ENCODE peak calls at places on chromosomes 1 and 21, in four cellular contexts. One of them, this sample, is unnamed. For H3K4me1, the result is how much of the 10 kb centered on the place peaks cover.

GRCh38 chr1:28280501-28280900 is 21.2 kb downstream of the SESN2 start:
- DNase-seq in A549: no peak
- DNase-seq in prostate gland: no peak
- DNase-seq in CD8-positive, alpha-beta T cell: no peak
- DNase-seq in this sample: no peak

GRCh38 chr21:36710729-36711048 is 11.8 kb downstream of the SIM2 start:
- DNase-seq in A549: no peak
- DNase-seq in prostate gland: no peak
- DNase-seq in CD8-positive, alpha-beta T cell: no peak
- DNase-seq in this sample: no peak

GRCh38 chr1:17831619-17832018 is 76.5 kb downstream of the ACTL8 start:
- DNase-seq in A549: peak
- DNase-seq in prostate gland: no peak
- DNase-seq in CD8-positive, alpha-beta T cell: no peak
- DNase-seq in this sample: no peak

GRCh38 chr1:51621161-51621560 is 4.3 kb downstream of the OSBPL9 start:
- DNase-seq in A549: peak
- DNase-seq in prostate gland: no peak
- DNase-seq in CD8-positive, alpha-beta T cell: no peak
- DNase-seq in this sample: no peak

GRCh38 chr1:94633051-94633450 is 91.5 kb upstream of the F3 start:
- DNase-seq in A549: no peak
- DNase-seq in prostate gland: no peak
- DNase-seq in CD8-positive, alpha-beta T cell: no peak
- DNase-seq in this sample: no peak

GRCh38 chr1:105485207-105485606 is 1571.3 kb upstream of the PRMT6 start:
- DNase-seq in A549: no peak
- DNase-seq in prostate gland: no peak
- DNase-seq in CD8-positive, alpha-beta T cell: no peak
- DNase-seq in this sample: no peak

GRCh38 chr1:59061876-59062275 is 235.0 kb upstream of the FGGY start:
- DNase-seq in A549: peak
- DNase-seq in prostate gland: peak
- DNase-seq in CD8-positive, alpha-beta T cell: no peak
- DNase-seq in this sample: no peak

GRCh38 chr1:1073743-1074587 is at the start of gene RNF223:
- DNase-seq in A549: no peak
- DNase-seq in prostate gland: peak
- DNase-seq in CD8-positive, alpha-beta T cell: no peak
- DNase-seq in this sample: no peak

GRCh38 chr1:59020151-59020997 is 236.5 kb upstream of the JUN start:
- DNase-seq in A549: no peak
- DNase-seq in prostate gland: peak
- DNase-seq in CD8-positive, alpha-beta T cell: peak
- DNase-seq in this sample: peak

GRCh38 chr1:36703526-36704208 is 221.0 kb upstream of the CSF3R start:
- DNase-seq in A549: peak
- DNase-seq in prostate gland: peak
- DNase-seq in CD8-positive, alpha-beta T cell: peak
- DNase-seq in this sample: peak

GRCh38 chr1:227127891-227128290 is 187.8 kb downstream of the COQ8A start:
- DNase-seq in A549: no peak
- DNase-seq in prostate gland: no peak
- DNase-seq in CD8-positive, alpha-beta T cell: no peak
- DNase-seq in this sample: no peak

GRCh38 chr1:68745006-68745405 is 248.1 kb upstream of the DEPDC1 start:
- DNase-seq in A549: no peak
- DNase-seq in prostate gland: no peak
- DNase-seq in CD8-positive, alpha-beta T cell: no peak
- DNase-seq in this sample: no peak

GRCh38 chr1:15866696-15867687 is 19.5 kb downstream of the SPEN start:
- DNase-seq in A549: no peak
- DNase-seq in prostate gland: no peak
- DNase-seq in CD8-positive, alpha-beta T cell: no peak
- DNase-seq in this sample: no peak

GRCh38 chr1:56967900-56968832 is 2.4 kb upstream of the C8B start:
- DNase-seq in A549: peak
- DNase-seq in prostate gland: no peak
- DNase-seq in CD8-positive, alpha-beta T cell: no peak
- DNase-seq in this sample: no peak

GRCh38 chr21:19565587-19565986 is 1162.0 kb upstream of the TMPRSS15 start:
- DNase-seq in A549: no peak
- DNase-seq in prostate gland: no peak
- DNase-seq in CD8-positive, alpha-beta T cell: no peak
- DNase-seq in this sample: no peak

GRCh38 chr1:103514920-103515503 is 10.5 kb upstream of the RNPC3 start:
- DNase-seq in A549: peak
- DNase-seq in prostate gland: no peak
- DNase-seq in CD8-positive, alpha-beta T cell: no peak
- DNase-seq in this sample: no peak

GRCh38 chr1:65068202-65069011 is 79.6 kb upstream of the AK4 start:
- DNase-seq in A549: no peak
- DNase-seq in prostate gland: peak
- DNase-seq in CD8-positive, alpha-beta T cell: no peak
- DNase-seq in this sample: peak

GRCh38 chr1:93964096-93964776 is 55.0 kb upstream of the GCLM start:
- DNase-seq in A549: no peak
- DNase-seq in prostate gland: no peak
- DNase-seq in CD8-positive, alpha-beta T cell: no peak
- DNase-seq in this sample: no peak

GRCh38 chr1:185825556-185825955 is 91.4 kb downstream of the HMCN1 start:
- DNase-seq in A549: no peak
- DNase-seq in prostate gland: no peak
- DNase-seq in CD8-positive, alpha-beta T cell: no peak
- DNase-seq in this sample: no peak

GRCh38 chr1:173478099-173478555 is 992 bp downstream of the PRDX6 start:
- DNase-seq in A549: peak
- DNase-seq in prostate gland: peak
- DNase-seq in CD8-positive, alpha-beta T cell: no peak
- DNase-seq in this sample: no peak

GRCh38 chr1:228374711-228375577 is 31.7 kb downstream of the TRIM11 start:
- DNase-seq in A549: peak
- DNase-seq in prostate gland: peak
- DNase-seq in CD8-positive, alpha-beta T cell: no peak
- DNase-seq in this sample: no peak

GRCh38 chr1:23756676-23757075 is 13.4 kb downstream of the ELOA start:
- DNase-seq in A549: no peak
- DNase-seq in prostate gland: no peak
- DNase-seq in CD8-positive, alpha-beta T cell: no peak
- DNase-seq in this sample: no peak

GRCh38 chr1:217133092-217133491 is 409.9 kb upstream of the ESRRG start:
- DNase-seq in A549: no peak
- DNase-seq in prostate gland: no peak
- DNase-seq in CD8-positive, alpha-beta T cell: no peak
- DNase-seq in this sample: no peak

GRCh38 chr1:199283814-199284213 is 645.0 kb downstream of the PTPRC start:
- DNase-seq in A549: no peak
- DNase-seq in prostate gland: no peak
- DNase-seq in CD8-positive, alpha-beta T cell: no peak
- DNase-seq in this sample: no peak

GRCh38 chr1:234870020-234870378 is 258.6 kb downstream of the TOMM20 start:
- DNase-seq in A549: no peak
- DNase-seq in prostate gland: no peak
- DNase-seq in CD8-positive, alpha-beta T cell: no peak
- DNase-seq in this sample: no peak

GRCh38 chr1:41322835-41323234 is 38.4 kb upstream of the FOXO6 start:
- DNase-seq in A549: peak
- DNase-seq in prostate gland: peak
- DNase-seq in CD8-positive, alpha-beta T cell: no peak
- DNase-seq in this sample: no peak

GRCh38 chr1:175591083-175591743 is 152.2 kb downstream of the TNR start:
- DNase-seq in A549: no peak
- DNase-seq in prostate gland: peak
- DNase-seq in CD8-positive, alpha-beta T cell: no peak
- DNase-seq in this sample: no peak

GRCh38 chr1:161096514-161096913 is 1.6 kb upstream of the KLHDC9 start:
- DNase-seq in A549: no peak
- DNase-seq in prostate gland: no peak
- DNase-seq in CD8-positive, alpha-beta T cell: no peak
- DNase-seq in this sample: no peak

DNA sequence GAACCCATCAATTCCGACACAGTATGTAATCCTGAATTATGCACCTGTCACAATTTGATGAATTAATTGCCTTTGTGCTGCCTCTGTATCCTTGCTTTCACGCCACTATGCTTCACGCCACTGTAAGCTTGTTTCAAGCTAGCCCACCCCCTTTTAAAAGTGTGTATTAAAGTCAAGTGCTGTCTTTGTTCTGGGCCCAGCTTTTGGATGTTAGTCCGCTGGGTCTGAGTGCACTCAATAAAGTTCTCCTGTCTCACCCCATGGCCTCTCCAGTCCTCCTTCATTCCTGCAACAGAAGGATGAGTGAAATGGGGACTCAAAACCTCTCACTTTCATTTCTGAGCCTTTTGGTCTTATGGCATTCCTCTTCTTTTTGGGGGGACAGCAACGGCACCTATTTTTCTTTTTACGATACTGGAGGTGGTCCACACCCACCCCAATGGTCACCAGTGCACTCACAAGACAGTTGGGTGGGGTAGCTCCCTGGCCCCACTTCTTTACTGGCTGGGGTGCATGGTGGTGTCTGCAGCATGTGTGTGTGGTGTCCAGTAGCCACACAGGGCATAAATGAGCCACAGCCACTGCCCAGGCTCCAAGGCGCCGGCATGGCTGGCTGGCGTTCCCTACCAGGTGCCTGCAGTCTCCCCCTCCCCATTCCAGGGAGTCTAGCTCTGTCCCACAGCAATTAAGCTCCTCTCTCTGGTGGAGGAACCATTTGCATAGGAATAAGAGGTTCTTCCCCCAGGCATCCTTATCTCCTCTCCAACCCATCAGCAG is 1.8 kb downstream of the THEM4 start:
- DNase-seq in A549: peak
- DNase-seq in prostate gland: no peak
- DNase-seq in CD8-positive, alpha-beta T cell: no peak
- DNase-seq in this sample: no peak
- H3K4me3 ChIP-seq in A549: no peak
- H3K4me3 ChIP-seq in prostate gland: no peak
- H3K4me3 ChIP-seq in CD8-positive, alpha-beta T cell: no peak
- H3K4me3 ChIP-seq in this sample: peak

DNA sequence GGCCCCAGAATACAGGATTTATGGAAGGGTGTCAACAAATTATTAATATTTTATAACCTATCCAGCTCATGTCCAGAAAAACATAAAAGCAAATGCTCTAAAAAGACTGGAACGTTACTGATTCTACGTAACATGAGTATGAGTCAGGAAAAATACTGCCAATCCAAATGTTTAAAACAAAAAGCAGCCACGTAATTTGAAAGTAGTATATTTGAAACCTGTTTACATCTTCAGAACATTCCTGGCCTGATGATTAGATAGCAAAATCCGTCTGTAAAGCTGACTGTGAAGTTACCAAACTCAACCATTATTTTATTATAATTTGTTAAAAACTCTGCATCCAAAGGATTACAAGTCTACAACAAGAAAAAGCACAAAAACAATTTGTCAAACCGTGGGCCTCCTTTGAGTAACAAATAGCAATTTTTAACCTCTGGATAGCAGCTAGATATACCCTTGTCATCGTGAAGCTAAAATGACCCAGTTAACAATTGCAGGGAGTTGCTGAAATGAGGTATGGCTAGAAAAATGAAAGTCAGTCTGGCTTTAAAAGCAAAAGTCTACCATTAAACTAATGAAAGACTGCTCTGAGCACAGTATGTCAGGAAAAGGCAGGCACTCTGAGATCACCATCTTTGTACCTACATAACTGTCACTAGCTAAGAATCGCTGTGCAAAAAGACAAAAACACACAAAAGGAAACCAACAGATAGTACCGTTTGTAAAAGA is 1.2 kb downstream of the UBR4 start:
- DNase-seq in A549: no peak
- DNase-seq in prostate gland: no peak
- DNase-seq in CD8-positive, alpha-beta T cell: no peak
- DNase-seq in this sample: no peak
- H3K4me1 ChIP-seq in A549: under half
- H3K4me1 ChIP-seq in prostate gland: under half
- H3K4me1 ChIP-seq in CD8-positive, alpha-beta T cell: under half
- H3K4me1 ChIP-seq in this sample: under half

DNA sequence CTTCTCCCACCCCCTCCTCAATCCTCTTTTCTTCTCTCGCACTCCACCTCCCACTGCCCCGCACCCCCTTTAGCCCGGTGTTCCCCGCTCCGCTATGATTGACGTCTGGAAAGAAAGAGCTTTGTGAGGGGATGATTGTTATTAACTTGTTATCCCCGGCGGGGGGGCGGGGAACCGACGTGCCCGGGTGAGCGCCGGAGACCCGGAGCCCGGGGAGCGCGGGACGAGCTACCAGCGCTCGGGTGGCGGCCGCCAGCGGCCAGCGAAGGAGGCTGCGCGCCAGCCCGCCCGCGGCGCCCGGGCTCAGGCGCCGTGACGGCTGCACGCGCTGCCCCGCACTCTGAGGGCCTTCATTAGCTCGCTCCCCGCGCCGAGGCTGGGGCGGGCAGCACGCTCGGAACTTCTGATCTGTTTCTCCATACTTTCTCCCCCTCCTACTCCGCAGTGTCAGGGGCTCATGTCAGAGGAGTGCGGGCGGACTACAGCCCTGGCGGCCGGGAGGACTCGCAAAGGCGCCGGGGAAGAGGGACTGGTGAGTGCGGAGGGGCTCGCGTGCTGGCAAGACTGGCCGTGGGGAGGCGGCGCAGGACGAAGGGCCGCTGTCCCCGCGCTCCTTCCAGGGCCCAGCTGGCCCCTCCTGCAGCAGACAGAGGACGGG is 2.1 kb downstream of the LHX8 start:
- DNase-seq in A549: peak
- DNase-seq in prostate gland: no peak
- DNase-seq in CD8-positive, alpha-beta T cell: no peak
- DNase-seq in this sample: no peak
- H3K4me3 ChIP-seq in A549: peak
- H3K4me3 ChIP-seq in prostate gland: no peak
- H3K4me3 ChIP-seq in CD8-positive, alpha-beta T cell: no peak
- H3K4me3 ChIP-seq in this sample: no peak

GRCh38 chr21:29304577-29304976 is 5.9 kb downstream of the BACH1 start:
- DNase-seq in A549: no peak
- DNase-seq in prostate gland: no peak
- DNase-seq in CD8-positive, alpha-beta T cell: no peak
- DNase-seq in this sample: no peak

GRCh38 chr21:29303301-29303700 is 4.6 kb downstream of the BACH1 start:
- DNase-seq in A549: no peak
- DNase-seq in prostate gland: no peak
- DNase-seq in CD8-positive, alpha-beta T cell: no peak
- DNase-seq in this sample: no peak

GRCh38 chr21:29305561-29305960 is 6.8 kb downstream of the BACH1 start:
- DNase-seq in A549: no peak
- DNase-seq in prostate gland: no peak
- DNase-seq in CD8-positive, alpha-beta T cell: no peak
- DNase-seq in this sample: no peak

GRCh38 chr21:29306920-29307319 is 8.2 kb downstream of the BACH1 start:
- DNase-seq in A549: no peak
- DNase-seq in prostate gland: no peak
- DNase-seq in CD8-positive, alpha-beta T cell: no peak
- DNase-seq in this sample: no peak

DNA sequence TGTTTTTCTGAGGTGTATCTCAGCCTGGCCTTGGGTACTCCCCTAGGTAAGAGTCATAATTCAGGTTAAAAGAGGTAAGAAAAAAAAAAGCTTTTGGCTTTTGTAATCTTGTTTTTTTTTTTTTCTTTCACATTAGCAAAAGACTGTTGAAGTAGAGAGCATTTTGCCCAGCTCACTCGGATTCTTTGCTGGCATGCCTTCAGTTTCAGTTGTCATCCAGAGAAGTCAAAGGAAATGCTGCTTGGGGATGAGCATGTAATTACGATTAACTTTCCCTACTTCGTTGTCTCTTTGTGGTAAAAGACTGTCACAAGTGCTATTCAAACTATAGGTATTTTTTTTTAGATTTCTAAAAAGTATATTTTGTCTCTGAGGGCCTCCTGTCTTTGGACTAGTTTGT is 6.3 kb downstream of the BACH1 start:
- DNase-seq in A549: no peak
- DNase-seq in prostate gland: no peak
- DNase-seq in CD8-positive, alpha-beta T cell: no peak
- DNase-seq in this sample: no peak
- H3K4me1 ChIP-seq in A549: under half
- H3K4me1 ChIP-seq in prostate gland: under half
- H3K4me1 ChIP-seq in CD8-positive, alpha-beta T cell: under half
- H3K4me1 ChIP-seq in this sample: under half

This sample was measured in naive thymus-derived CD4-positive, alpha-beta T cell.